ENCODE peak calls at places on chromosomes 13 and 19, in four cellular contexts. One of them, this sample, is unnamed.

GRCh38 chr13:77860621-77861020 is 58.0 kb downstream of the EDNRB start:
- DNase-seq in CD8-positive, alpha-beta memory T cell: no peak
- DNase-seq in lung: no peak
- DNase-seq in stomach: no peak
- DNase-seq in this sample: no peak

GRCh38 chr13:97280478-97280877 is 58.3 kb downstream of the MBNL2 start:
- DNase-seq in CD8-positive, alpha-beta memory T cell: no peak
- DNase-seq in lung: no peak
- DNase-seq in stomach: no peak
- DNase-seq in this sample: no peak

GRCh38 chr13:100707818-100708740 is 33.5 kb upstream of the TMTC4 start:
- DNase-seq in CD8-positive, alpha-beta memory T cell: no peak
- DNase-seq in lung: no peak
- DNase-seq in stomach: no peak
- DNase-seq in this sample: no peak

GRCh38 chr13:94119360-94119936 is 360.0 kb downstream of the DCT start:
- DNase-seq in CD8-positive, alpha-beta memory T cell: no peak
- DNase-seq in lung: peak; percentile 35
- DNase-seq in stomach: peak; percentile 45
- DNase-seq in this sample: peak; percentile 94

GRCh38 chr19:35641515-35642151 is at the start of gene ETV2:
- DNase-seq in CD8-positive, alpha-beta memory T cell: peak; percentile 44
- DNase-seq in lung: no peak
- DNase-seq in stomach: peak; percentile 30
- DNase-seq in this sample: no peak

GRCh38 chr19:9178901-9179300 is at the start of gene OR7D2:
- DNase-seq in CD8-positive, alpha-beta memory T cell: no peak
- DNase-seq in lung: no peak
- DNase-seq in stomach: no peak
- DNase-seq in this sample: no peak

GRCh38 chr13:44498502-44498901 is 77.6 kb downstream of the TSC22D1 start:
- DNase-seq in CD8-positive, alpha-beta memory T cell: no peak
- DNase-seq in lung: no peak
- DNase-seq in stomach: no peak
- DNase-seq in this sample: no peak

GRCh38 chr19:46585539-46585938 is 15.6 kb upstream of the CALM3 start:
- DNase-seq in CD8-positive, alpha-beta memory T cell: no peak
- DNase-seq in lung: no peak
- DNase-seq in stomach: no peak
- DNase-seq in this sample: no peak

GRCh38 chr13:49439609-49440008 is 4.3 kb downstream of the CAB39L start:
- DNase-seq in CD8-positive, alpha-beta memory T cell: no peak
- DNase-seq in lung: no peak
- DNase-seq in stomach: no peak
- DNase-seq in this sample: no peak

GRCh38 chr19:23099966-23100365 is 16.9 kb upstream of the ZNF730 start:
- DNase-seq in CD8-positive, alpha-beta memory T cell: no peak
- DNase-seq in lung: no peak
- DNase-seq in stomach: no peak
- DNase-seq in this sample: no peak

GRCh38 chr13:19818223-19818842 is 35.6 kb upstream of the PSPC1 start:
- DNase-seq in CD8-positive, alpha-beta memory T cell: no peak
- DNase-seq in lung: peak; percentile 74
- DNase-seq in stomach: peak; percentile 45
- DNase-seq in this sample: peak; percentile 1

GRCh38 chr13:77896977-77897376 is 21.7 kb downstream of the EDNRB start:
- DNase-seq in CD8-positive, alpha-beta memory T cell: no peak
- DNase-seq in lung: no peak
- DNase-seq in stomach: no peak
- DNase-seq in this sample: no peak

GRCh38 chr19:44071824-44072542 is at the start of gene ZNF284:
- DNase-seq in CD8-positive, alpha-beta memory T cell: peak; percentile 83
- DNase-seq in lung: peak; percentile 90
- DNase-seq in stomach: peak; percentile 84
- DNase-seq in this sample: peak; percentile 93

GRCh38 chr19:10105241-10106099 is 692 bp upstream of the PPAN start:
- DNase-seq in CD8-positive, alpha-beta memory T cell: peak; percentile 61
- DNase-seq in lung: no peak
- DNase-seq in stomach: no peak
- DNase-seq in this sample: no peak

GRCh38 chr13:109957875-109958274 is 171.5 kb upstream of the IRS2 start:
- DNase-seq in CD8-positive, alpha-beta memory T cell: no peak
- DNase-seq in lung: no peak
- DNase-seq in stomach: no peak
- DNase-seq in this sample: no peak
- H3K27me3 ChIP-seq in CD8-positive, alpha-beta memory T cell: no peaks in the 10 kb centered on the region
- H3K27me3 ChIP-seq in lung: no peaks in the 10 kb centered on the region
- H3K27me3 ChIP-seq in stomach: no peaks in the 10 kb centered on the region
- H3K27me3 ChIP-seq in this sample: no peaks in the 10 kb centered on the region

DNA sequence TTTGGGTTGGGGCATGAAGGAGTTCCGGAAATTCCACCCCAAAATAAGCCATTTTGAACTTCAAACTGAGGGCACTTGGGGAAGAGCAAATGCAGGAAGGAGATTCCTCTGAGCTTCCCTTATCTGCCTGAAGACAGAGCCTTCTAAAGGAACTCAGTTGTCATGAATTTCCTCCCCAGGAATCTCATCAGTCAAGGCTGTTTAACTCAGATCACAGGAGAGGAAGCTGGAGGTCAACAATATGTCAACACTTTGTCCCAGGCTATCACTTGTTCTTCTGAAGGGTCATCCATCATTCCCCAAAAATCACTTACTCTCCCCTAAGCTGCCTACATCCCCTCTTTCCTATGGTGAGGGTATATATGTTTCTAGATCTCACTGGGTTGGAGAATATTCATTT is 26.0 kb upstream of the CHST8 start:
- DNase-seq in CD8-positive, alpha-beta memory T cell: no peak
- DNase-seq in lung: no peak
- DNase-seq in stomach: no peak
- DNase-seq in this sample: no peak
- H3K27me3 ChIP-seq in CD8-positive, alpha-beta memory T cell: no peaks in the 10 kb centered on the region
- H3K27me3 ChIP-seq in lung: no peaks in the 10 kb centered on the region
- H3K27me3 ChIP-seq in stomach: no peaks in the 10 kb centered on the region
- H3K27me3 ChIP-seq in this sample: peaks cover 4% of the 10 kb centered on the region

GRCh38 chr13:39840201-39840600 is 184.7 kb downstream of the COG6 start:
- DNase-seq in CD8-positive, alpha-beta memory T cell: no peak
- DNase-seq in lung: no peak
- DNase-seq in stomach: no peak
- DNase-seq in this sample: no peak
- H3K27me3 ChIP-seq in CD8-positive, alpha-beta memory T cell: no peaks in the 10 kb centered on the region
- H3K27me3 ChIP-seq in lung: no peaks in the 10 kb centered on the region
- H3K27me3 ChIP-seq in stomach: no peaks in the 10 kb centered on the region
- H3K27me3 ChIP-seq in this sample: no peaks in the 10 kb centered on the region

GRCh38 chr13:28603033-28603664 is 55.8 kb upstream of the POMP start:
- DNase-seq in CD8-positive, alpha-beta memory T cell: no peak
- DNase-seq in lung: no peak
- DNase-seq in stomach: no peak
- DNase-seq in this sample: no peak
- H3K27me3 ChIP-seq in CD8-positive, alpha-beta memory T cell: no peaks in the 10 kb centered on the region
- H3K27me3 ChIP-seq in lung: no peaks in the 10 kb centered on the region
- H3K27me3 ChIP-seq in stomach: no peaks in the 10 kb centered on the region
- H3K27me3 ChIP-seq in this sample: no peaks in the 10 kb centered on the region

GRCh38 chr19:13097331-13098258 is 5.1 kb downstream of the LYL1 start:
- DNase-seq in CD8-positive, alpha-beta memory T cell: no peak
- DNase-seq in lung: no peak
- DNase-seq in stomach: no peak
- DNase-seq in this sample: no peak
- H3K27me3 ChIP-seq in CD8-positive, alpha-beta memory T cell: peaks cover 17% of the 10 kb centered on the region
- H3K27me3 ChIP-seq in lung: no peaks in the 10 kb centered on the region
- H3K27me3 ChIP-seq in stomach: no peaks in the 10 kb centered on the region
- H3K27me3 ChIP-seq in this sample: peaks cover 2% of the 10 kb centered on the region

GRCh38 chr13:91087276-91087675 is 260.2 kb upstream of the MIR17HG start:
- DNase-seq in CD8-positive, alpha-beta memory T cell: no peak
- DNase-seq in lung: no peak
- DNase-seq in stomach: no peak
- DNase-seq in this sample: no peak

GRCh38 chr13:91079190-91079589 is 268.3 kb upstream of the MIR17HG start:
- DNase-seq in CD8-positive, alpha-beta memory T cell: no peak
- DNase-seq in lung: no peak
- DNase-seq in stomach: no peak
- DNase-seq in this sample: no peak

DNA sequence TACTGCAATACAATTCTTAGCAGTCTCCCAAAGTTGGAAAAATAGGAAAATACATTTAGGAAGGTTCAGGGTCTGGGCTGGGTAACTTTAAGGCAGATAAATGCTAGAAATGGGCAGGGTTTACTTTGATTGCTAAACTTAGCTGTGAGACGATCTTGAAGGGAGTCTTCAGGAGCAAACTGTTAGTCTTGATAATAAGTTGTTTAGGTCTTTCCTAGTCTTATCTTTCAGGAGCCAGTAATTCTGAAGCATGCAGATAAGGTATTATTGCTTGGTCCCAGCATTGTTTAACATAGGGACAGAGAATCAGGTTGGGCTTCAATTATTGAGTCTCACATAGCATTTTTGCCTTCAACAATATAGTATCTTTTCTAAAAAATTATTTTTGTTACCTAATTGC is 262.4 kb upstream of the MIR17HG start:
- DNase-seq in CD8-positive, alpha-beta memory T cell: no peak
- DNase-seq in lung: no peak
- DNase-seq in stomach: no peak
- DNase-seq in this sample: no peak
- H3K27me3 ChIP-seq in CD8-positive, alpha-beta memory T cell: no peaks in the 10 kb centered on the region
- H3K27me3 ChIP-seq in lung: no peaks in the 10 kb centered on the region
- H3K27me3 ChIP-seq in stomach: no peaks in the 10 kb centered on the region
- H3K27me3 ChIP-seq in this sample: no peaks in the 10 kb centered on the region